ENCODE peak calls at places on chromosome 2, in six cellular contexts. One of them, this sample, is unnamed.
A peak's percentile ranks its signal among the peaks of the same experiment; 100 is the strongest.

GRCh38 chr2:144510206-144510991 is 9.5 kb downstream of the ZEB2 start:
- DNase-seq in HEK293T: no peak
- DNase-seq in GM12864: no peak
- DNase-seq in activated CD8-positive, alpha-beta memory T cell treated with anti-CD3 and anti-CD28 coated beads, Interleukin-2, amount 50 U/mL, for 4 hours: no peak
- DNase-seq in T follicular helper cell: no peak
- DNase-seq in SHP77: no peak
- DNase-seq in this sample: peak; percentile 18

GRCh38 chr2:202718614-202719013 is 83.8 kb downstream of the FAM117B start:
- DNase-seq in SHP77: no peak
- DNase-seq in GM12864: no peak
- DNase-seq in T follicular helper cell: no peak
- DNase-seq in HEK293T: peak; percentile 27
- DNase-seq in activated CD8-positive, alpha-beta memory T cell treated with anti-CD3 and anti-CD28 coated beads, Interleukin-2, amount 50 U/mL, for 4 hours: no peak
- DNase-seq in this sample: no peak

GRCh38 chr2:37768491-37768925 is 97.1 kb upstream of the CDC42EP3 start:
- DNase-seq in HEK293T: no peak
- DNase-seq in SHP77: no peak
- DNase-seq in GM12864: peak; percentile 4
- DNase-seq in activated CD8-positive, alpha-beta memory T cell treated with anti-CD3 and anti-CD28 coated beads, Interleukin-2, amount 50 U/mL, for 4 hours: no peak
- DNase-seq in T follicular helper cell: no peak
- DNase-seq in this sample: no peak

GRCh38 chr2:84788027-84788426 is 92.9 kb downstream of the TRABD2A start:
- DNase-seq in SHP77: no peak
- DNase-seq in T follicular helper cell: no peak
- DNase-seq in HEK293T: no peak
- DNase-seq in GM12864: no peak
- DNase-seq in activated CD8-positive, alpha-beta memory T cell treated with anti-CD3 and anti-CD28 coated beads, Interleukin-2, amount 50 U/mL, for 4 hours: no peak
- DNase-seq in this sample: no peak

GRCh38 chr2:106575955-106576354 is 88.8 kb downstream of the CD8B2 start:
- DNase-seq in activated CD8-positive, alpha-beta memory T cell treated with anti-CD3 and anti-CD28 coated beads, Interleukin-2, amount 50 U/mL, for 4 hours: no peak
- DNase-seq in GM12864: no peak
- DNase-seq in HEK293T: no peak
- DNase-seq in T follicular helper cell: no peak
- DNase-seq in SHP77: no peak
- DNase-seq in this sample: no peak

GRCh38 chr2:60581461-60582282 is 28.2 kb upstream of the BCL11A start:
- DNase-seq in activated CD8-positive, alpha-beta memory T cell treated with anti-CD3 and anti-CD28 coated beads, Interleukin-2, amount 50 U/mL, for 4 hours: peak; percentile 64
- DNase-seq in SHP77: peak; percentile 55
- DNase-seq in HEK293T: peak; percentile 88
- DNase-seq in GM12864: no peak
- DNase-seq in T follicular helper cell: peak; percentile 22
- DNase-seq in this sample: peak; percentile 28

GRCh38 chr2:207184768-207185167 is 19.0 kb upstream of the KLF7 start:
- DNase-seq in HEK293T: no peak
- DNase-seq in T follicular helper cell: no peak
- DNase-seq in GM12864: no peak
- DNase-seq in activated CD8-positive, alpha-beta memory T cell treated with anti-CD3 and anti-CD28 coated beads, Interleukin-2, amount 50 U/mL, for 4 hours: no peak
- DNase-seq in SHP77: no peak
- DNase-seq in this sample: no peak

GRCh38 chr2:233422050-233422639 is 67.9 kb downstream of the DGKD start:
- DNase-seq in HEK293T: no peak
- DNase-seq in GM12864: peak; percentile 79
- DNase-seq in T follicular helper cell: peak; percentile 46
- DNase-seq in SHP77: peak; percentile 78
- DNase-seq in activated CD8-positive, alpha-beta memory T cell treated with anti-CD3 and anti-CD28 coated beads, Interleukin-2, amount 50 U/mL, for 4 hours: peak; percentile 54
- DNase-seq in this sample: peak; percentile 51

GRCh38 chr2:73232471-73233153 is 427 bp downstream of the PRADC1 start:
- DNase-seq in T follicular helper cell: no peak
- DNase-seq in SHP77: no peak
- DNase-seq in activated CD8-positive, alpha-beta memory T cell treated with anti-CD3 and anti-CD28 coated beads, Interleukin-2, amount 50 U/mL, for 4 hours: no peak
- DNase-seq in GM12864: no peak
- DNase-seq in HEK293T: no peak
- DNase-seq in this sample: no peak

GRCh38 chr2:120771111-120771555 is 35.5 kb downstream of the GLI2 start:
- DNase-seq in GM12864: no peak
- DNase-seq in activated CD8-positive, alpha-beta memory T cell treated with anti-CD3 and anti-CD28 coated beads, Interleukin-2, amount 50 U/mL, for 4 hours: peak; percentile 5
- DNase-seq in SHP77: no peak
- DNase-seq in HEK293T: no peak
- DNase-seq in T follicular helper cell: no peak
- DNase-seq in this sample: no peak

GRCh38 chr2:230134496-230135073 is 65.9 kb upstream of the SLC16A14 start:
- DNase-seq in SHP77: no peak
- DNase-seq in T follicular helper cell: no peak
- DNase-seq in HEK293T: no peak
- DNase-seq in activated CD8-positive, alpha-beta memory T cell treated with anti-CD3 and anti-CD28 coated beads, Interleukin-2, amount 50 U/mL, for 4 hours: no peak
- DNase-seq in GM12864: no peak
- DNase-seq in this sample: no peak

GRCh38 chr2:218229239-218229638 is 12.2 kb downstream of the ARPC2 start:
- DNase-seq in activated CD8-positive, alpha-beta memory T cell treated with anti-CD3 and anti-CD28 coated beads, Interleukin-2, amount 50 U/mL, for 4 hours: no peak
- DNase-seq in SHP77: no peak
- DNase-seq in T follicular helper cell: peak; percentile 28
- DNase-seq in GM12864: peak; percentile 78
- DNase-seq in HEK293T: no peak
- DNase-seq in this sample: peak; percentile 38

GRCh38 chr2:46308081-46308480 is 10.9 kb downstream of the EPAS1 start:
- DNase-seq in SHP77: no peak
- DNase-seq in GM12864: no peak
- DNase-seq in T follicular helper cell: no peak
- DNase-seq in activated CD8-positive, alpha-beta memory T cell treated with anti-CD3 and anti-CD28 coated beads, Interleukin-2, amount 50 U/mL, for 4 hours: no peak
- DNase-seq in HEK293T: no peak
- DNase-seq in this sample: no peak

GRCh38 chr2:196489366-196489765 is 150.1 kb upstream of the CCDC150 start:
- DNase-seq in HEK293T: no peak
- DNase-seq in activated CD8-positive, alpha-beta memory T cell treated with anti-CD3 and anti-CD28 coated beads, Interleukin-2, amount 50 U/mL, for 4 hours: no peak
- DNase-seq in SHP77: no peak
- DNase-seq in T follicular helper cell: no peak
- DNase-seq in GM12864: no peak
- DNase-seq in this sample: no peak

GRCh38 chr2:14524041-14524802 is 108.3 kb upstream of the LRATD1 start:
- DNase-seq in GM12864: no peak
- DNase-seq in T follicular helper cell: no peak
- DNase-seq in SHP77: no peak
- DNase-seq in HEK293T: no peak
- DNase-seq in activated CD8-positive, alpha-beta memory T cell treated with anti-CD3 and anti-CD28 coated beads, Interleukin-2, amount 50 U/mL, for 4 hours: no peak
- DNase-seq in this sample: no peak

GRCh38 chr2:110124038-110124825 is 8.6 kb upstream of the MALL start:
- DNase-seq in GM12864: no peak
- DNase-seq in T follicular helper cell: no peak
- DNase-seq in HEK293T: no peak
- DNase-seq in SHP77: no peak
- DNase-seq in activated CD8-positive, alpha-beta memory T cell treated with anti-CD3 and anti-CD28 coated beads, Interleukin-2, amount 50 U/mL, for 4 hours: no peak
- DNase-seq in this sample: no peak

GRCh38 chr2:97763176-97763845 is 49.9 kb downstream of the ZAP70 start:
- DNase-seq in HEK293T: no peak
- DNase-seq in SHP77: no peak
- DNase-seq in GM12864: no peak
- DNase-seq in T follicular helper cell: no peak
- DNase-seq in activated CD8-positive, alpha-beta memory T cell treated with anti-CD3 and anti-CD28 coated beads, Interleukin-2, amount 50 U/mL, for 4 hours: no peak
- DNase-seq in this sample: no peak

GRCh38 chr2:213188971-213189899 is 37.8 kb upstream of the IKZF2 start:
- DNase-seq in GM12864: no peak
- DNase-seq in HEK293T: no peak
- DNase-seq in activated CD8-positive, alpha-beta memory T cell treated with anti-CD3 and anti-CD28 coated beads, Interleukin-2, amount 50 U/mL, for 4 hours: no peak
- DNase-seq in SHP77: no peak
- DNase-seq in T follicular helper cell: no peak
- DNase-seq in this sample: no peak

GRCh38 chr2:240178564-240178963 is 38.1 kb upstream of the OTOS start:
- DNase-seq in GM12864: no peak
- DNase-seq in T follicular helper cell: no peak
- DNase-seq in activated CD8-positive, alpha-beta memory T cell treated with anti-CD3 and anti-CD28 coated beads, Interleukin-2, amount 50 U/mL, for 4 hours: no peak
- DNase-seq in HEK293T: no peak
- DNase-seq in SHP77: no peak
- DNase-seq in this sample: no peak

GRCh38 chr2:227657204-227657845 is 9.3 kb upstream of the SCYGR5 start:
- DNase-seq in HEK293T: no peak
- DNase-seq in T follicular helper cell: no peak
- DNase-seq in GM12864: no peak
- DNase-seq in activated CD8-positive, alpha-beta memory T cell treated with anti-CD3 and anti-CD28 coated beads, Interleukin-2, amount 50 U/mL, for 4 hours: no peak
- DNase-seq in SHP77: no peak
- DNase-seq in this sample: no peak

GRCh38 chr2:15223887-15224286 is 337.2 kb downstream of the NBAS start:
- DNase-seq in activated CD8-positive, alpha-beta memory T cell treated with anti-CD3 and anti-CD28 coated beads, Interleukin-2, amount 50 U/mL, for 4 hours: no peak
- DNase-seq in SHP77: no peak
- DNase-seq in HEK293T: no peak
- DNase-seq in T follicular helper cell: no peak
- DNase-seq in GM12864: no peak
- DNase-seq in this sample: no peak

GRCh38 chr2:202378001-202378400 is 1.9 kb downstream of the BMPR2 start:
- DNase-seq in T follicular helper cell: no peak
- DNase-seq in SHP77: no peak
- DNase-seq in HEK293T: no peak
- DNase-seq in GM12864: no peak
- DNase-seq in activated CD8-positive, alpha-beta memory T cell treated with anti-CD3 and anti-CD28 coated beads, Interleukin-2, amount 50 U/mL, for 4 hours: no peak
- DNase-seq in this sample: no peak

GRCh38 chr2:15753811-15754702 is 162.4 kb downstream of the DDX1 start:
- DNase-seq in SHP77: no peak
- DNase-seq in T follicular helper cell: no peak
- DNase-seq in activated CD8-positive, alpha-beta memory T cell treated with anti-CD3 and anti-CD28 coated beads, Interleukin-2, amount 50 U/mL, for 4 hours: no peak
- DNase-seq in HEK293T: no peak
- DNase-seq in GM12864: no peak
- DNase-seq in this sample: no peak

GRCh38 chr2:100786297-100786658 is 33.7 kb upstream of the NPAS2 start:
- DNase-seq in GM12864: no peak
- DNase-seq in SHP77: no peak
- DNase-seq in HEK293T: no peak
- DNase-seq in T follicular helper cell: no peak
- DNase-seq in activated CD8-positive, alpha-beta memory T cell treated with anti-CD3 and anti-CD28 coated beads, Interleukin-2, amount 50 U/mL, for 4 hours: no peak
- DNase-seq in this sample: no peak